ENCODE peak calls at places on chromosomes 4 and X, in nine cellular contexts. C is endothelial cell, D is endothelial cell of umbilical vein, T is heart left ventricle, G is lung, K is fibroblast of the aortic adventitia, U is GM06990, V is BJ, N is cardiac fibroblast. W is an unnamed sample.

GRCh38 chr4:164700471-164700870 is 53.5 kb upstream of the SMIM31 start:
- DNase-seq in C (peak; percentile 33), D (no peak), T (no peak), G (no peak), K (no peak), U (peak; percentile 29), V (no peak), N (no peak), W (no peak)

GRCh38 chrX:10039821-10040793 is 72.9 kb downstream of the CLDN34 start:
- DNase-seq in C (no peak), D (peak; percentile 63), T (no peak), G (no peak), K (no peak), U (no peak), V (no peak), N (peak; percentile 52), W (peak; percentile 36)

GRCh38 chrX:9037296-9037695 is 3.4 kb upstream of the FAM9B start:
- DNase-seq in C (no peak), D (no peak), T (no peak), G (no peak), K (no peak), U (no peak), V (no peak), N (no peak), W (no peak)

GRCh38 chr4:53592686-53593641 is 1.7 kb upstream of the LNX1 start:
- DNase-seq in C (peak; percentile 60), D (peak; percentile 46), T (peak; percentile 47), G (peak; percentile 50), K (no peak), U (no peak), V (no peak), N (peak; percentile 51), W (no peak)

GRCh38 chr4:141871086-141871485 is 234.7 kb downstream of the IL15 start:
- DNase-seq in C (no peak), D (no peak), T (no peak), G (no peak), K (peak; percentile 24), U (no peak), V (no peak), N (peak; percentile 61), W (no peak)

GRCh38 chrX:75038925-75039324 is 113.7 kb upstream of the NEXMIF start:
- DNase-seq in C (no peak), D (peak; percentile 23), T (no peak), G (no peak), K (peak; percentile 30), U (no peak), V (no peak), N (peak; percentile 50), W (peak; percentile 30)

GRCh38 chr4:182144621-182145359 is 98.4 kb upstream of the TENM3 start:
- DNase-seq in C (peak; percentile 47), D (no peak), T (no peak), G (no peak), K (no peak), U (peak; percentile 25), V (no peak), N (no peak), W (no peak)

GRCh38 chr4:82984459-82984858 is 26.2 kb downstream of the LIN54 start:
- DNase-seq in C (no peak), D (peak; percentile 5), T (no peak), G (no peak), K (peak; percentile 35), U (no peak), V (peak; percentile 4), N (peak; percentile 61), W (peak; percentile 36)

GRCh38 chrX:15349046-15349445 is 13.7 kb upstream of the PIGA start:
- DNase-seq in C (peak; percentile 41), D (peak; percentile 64), T (peak; percentile 34), G (no peak), K (peak; percentile 89), U (peak; percentile 3), V (peak; percentile 15), N (peak; percentile 76), W (peak; percentile 70)

GRCh38 chr4:83013931-83014330 is 3.3 kb upstream of the LIN54 start:
- DNase-seq in C (no peak), D (no peak), T (no peak), G (no peak), K (no peak), U (no peak), V (no peak), N (no peak), W (no peak)

GRCh38 chr4:40749717-40750460 is at the start of gene NSUN7:
- DNase-seq in C (peak; percentile 86), D (peak; percentile 10), T (peak; percentile 37), G (peak; percentile 84), K (no peak), U (peak; percentile 71), V (no peak), N (no peak), W (peak; percentile 11)

GRCh38 chr4:112589207-112589606 is 47.5 kb downstream of the ZGRF1 start:
- DNase-seq in C (no peak), D (peak; percentile 10), T (no peak), G (no peak), K (peak; percentile 2), U (no peak), V (peak; percentile 1), N (peak; percentile 31), W (peak; percentile 39)

GRCh38 chr4:55608591-55608990 is 16.5 kb upstream of the PDCL2 start:
- DNase-seq in C (no peak), D (no peak), T (no peak), G (no peak), K (no peak), U (no peak), V (no peak), N (peak; percentile 13), W (no peak)

GRCh38 chrX:91122141-91122540 is 312.5 kb upstream of the PABPC5 start:
- DNase-seq in C (no peak), D (no peak), T (no peak), G (no peak), K (no peak), U (no peak), V (no peak), N (no peak), W (no peak)

GRCh38 chr4:138037716-138038115 is 204.4 kb downstream of the SLC7A11 start:
- DNase-seq in C (no peak), D (no peak), T (no peak), G (no peak), K (peak; percentile 70), U (no peak), V (peak; percentile 35), N (peak; percentile 56), W (peak; percentile 89)

GRCh38 chr4:3475713-3476260 is 12.7 kb downstream of the DOK7 start:
- DNase-seq in C (no peak), D (no peak), T (no peak), G (no peak), K (no peak), U (no peak), V (no peak), N (no peak), W (no peak)

GRCh38 chrX:107118322-107119147 is at the start of gene RBM41:
- DNase-seq in C (peak; percentile 45), D (peak; percentile 83), T (peak; percentile 82), G (peak; percentile 70), K (peak; percentile 75), U (peak; percentile 64), V (peak; percentile 25), N (peak; percentile 79), W (peak; percentile 78)

GRCh38 chrX:46642145-46642544 is 68.6 kb downstream of the CHST7 start:
- DNase-seq in C (no peak), D (peak; percentile 42), T (peak; percentile 37), G (no peak), K (peak; percentile 33), U (no peak), V (no peak), N (peak; percentile 47), W (peak; percentile 51)
- TF ChIP-seq CTCF in C (peak; percentile 29), D (peak; percentile 16), T (peak; percentile 53), G (no peak), K (peak; percentile 27), U (peak; percentile 53), V (peak; percentile 40), N (peak; percentile 19), W (peak; percentile 47)

GRCh38 chrX:63258144-63258543 is 93.0 kb downstream of the SPIN4 start:
- DNase-seq in C (no peak), D (no peak), T (no peak), G (no peak), K (peak; percentile 39), U (no peak), V (no peak), N (no peak), W (no peak)
- TF ChIP-seq CTCF in C (no peak), D (no peak), T (no peak), G (no peak), K (no peak), U (no peak), V (no peak), N (no peak), W (no peak)

DNA sequence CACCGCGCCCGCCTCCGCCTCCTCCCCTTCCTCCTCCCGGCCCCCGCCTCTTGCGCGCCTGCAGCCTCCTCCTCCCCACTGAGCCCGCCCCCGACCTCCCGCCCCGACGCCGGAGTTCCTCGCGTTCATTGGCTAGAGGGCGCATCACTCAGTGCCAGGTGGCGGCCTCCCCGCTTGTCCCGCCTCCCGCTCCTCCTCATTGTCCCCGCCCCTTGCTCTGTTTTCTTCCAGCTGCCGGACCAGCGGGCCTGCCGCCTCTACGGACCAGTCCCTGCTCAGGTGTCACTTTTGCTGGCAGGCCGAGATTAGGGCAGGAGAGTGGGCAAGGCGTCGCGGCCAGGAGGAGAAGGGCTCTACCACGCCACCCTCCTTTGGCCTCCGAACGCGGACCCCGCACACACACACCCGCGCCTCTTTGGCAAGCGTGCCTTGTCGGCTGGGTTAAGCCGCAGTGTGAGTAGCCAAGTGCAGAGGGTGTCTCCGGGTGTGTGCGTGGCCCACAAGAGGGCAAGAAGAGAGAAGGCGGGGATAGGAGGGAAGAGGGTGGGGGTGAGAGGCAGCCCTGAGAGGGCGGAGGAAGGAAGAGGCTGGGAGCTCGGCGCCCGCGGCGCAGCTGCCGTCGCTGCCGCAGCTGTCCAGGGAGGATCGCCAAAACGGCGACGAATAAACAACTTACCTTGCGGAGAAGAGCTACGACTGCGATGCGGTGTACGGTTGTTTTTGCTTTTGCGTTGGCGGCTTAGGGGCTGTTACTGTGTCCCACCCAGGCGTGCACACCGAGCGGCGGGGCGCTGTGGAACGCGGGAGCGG is 436 bp upstream of the PPP3CA start:
- DNase-seq in C (peak; percentile 100), D (peak; percentile 98), T (peak; percentile 99), G (peak; percentile 100), K (peak; percentile 97), U (peak; percentile 93), V (peak; percentile 76), N (peak; percentile 98), W (peak; percentile 98)
- TF ChIP-seq CTCF in C (no peak), D (peak; percentile 12), T (no peak), G (no peak), K (no peak), U (peak; percentile 24), V (peak; percentile 35), N (peak; percentile 7), W (no peak)

DNA sequence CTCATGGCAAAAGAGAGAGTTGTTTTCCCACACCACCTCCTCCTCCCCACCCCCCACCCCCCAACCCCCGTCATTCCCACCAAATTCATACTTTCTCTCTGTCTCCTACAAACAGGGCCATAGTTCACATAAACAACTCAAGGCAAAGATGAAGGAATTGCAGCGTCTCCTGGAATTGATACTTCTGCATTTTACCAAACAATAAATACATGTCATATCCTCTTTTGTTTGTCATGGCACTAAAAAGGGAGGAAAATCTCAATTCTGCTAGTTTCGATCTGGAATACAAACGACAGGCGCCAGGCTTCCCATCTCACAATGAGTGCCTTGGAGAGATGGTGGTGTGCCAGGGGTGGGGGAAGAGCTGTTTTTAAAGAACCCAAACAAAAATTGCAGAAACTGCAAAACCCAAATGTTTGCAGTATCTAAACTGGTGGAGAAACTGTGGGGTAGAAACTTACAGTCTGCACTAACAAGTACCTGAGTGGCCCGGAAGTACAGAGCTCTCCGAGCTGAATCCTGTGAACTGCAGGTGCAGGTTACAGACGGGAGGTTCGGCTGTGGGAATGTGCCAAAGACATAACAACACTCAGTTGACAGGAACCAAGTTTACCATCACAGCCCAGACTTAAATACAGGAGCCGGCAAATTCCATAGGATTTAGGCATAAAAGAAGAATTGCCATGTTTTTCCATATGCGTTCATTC is 53.0 kb upstream of the KLF3 start:
- DNase-seq in C (no peak), D (no peak), T (peak; percentile 47), G (no peak), K (no peak), U (no peak), V (no peak), N (no peak), W (no peak)
- TF ChIP-seq CTCF in C (no peak), D (no peak), T (no peak), G (no peak), K (no peak), U (no peak), V (no peak), N (no peak), W (no peak)

W was measured in fibroblast of villous mesenchyme.